ENCODE peak calls at places on chromosomes 5 and 9, in four cellular contexts. P, M, B and W are unnamed samples.

GRCh38 chr5:39223568-39224156 is 4.3 kb upstream of the FYB1 start:
- DNase-seq in M (no peak), P (no peak), B (no peak), W (no peak)

GRCh38 chr9:85872444-85872843 is 68.5 kb upstream of the NAA35 start:
- DNase-seq in P (no peak), M (no peak), B (no peak), W (no peak)

GRCh38 chr5:179008667-179009066 is 13.5 kb upstream of the GRM6 start:
- DNase-seq in M (no peak), P (no peak), B (no peak), W (no peak)

GRCh38 chr5:172800088-172800551 is 29.1 kb upstream of the DUSP1 start:
- DNase-seq in M (no peak), P (no peak), B (no peak), W (no peak)

GRCh38 chr5:142806769-142807377 is 36.7 kb downstream of the ARHGAP26 start:
- DNase-seq in M (no peak), P (peak; percentile 41), B (no peak), W (no peak)

GRCh38 chr5:144206136-144206535 is 35.5 kb downstream of the KCTD16 start:
- DNase-seq in P (no peak), M (no peak), B (no peak), W (no peak)

GRCh38 chr9:130728721-130729120 is 35.1 kb downstream of the EXOSC2 start:
- DNase-seq in M (peak; percentile 54), B (no peak), P (no peak), W (no peak)

GRCh38 chr5:139745800-139746690 is 49.6 kb upstream of the PSD2 start:
- DNase-seq in B (peak; percentile 94), M (peak; percentile 72), P (peak; percentile 85), W (no peak)

GRCh38 chr5:378976-379742 is 57.6 kb downstream of the AHRR start:
- DNase-seq in P (no peak), B (no peak), M (no peak), W (no peak)

GRCh38 chr5:165227515-165227914 is 1722.1 kb downstream of the MAT2B start:
- DNase-seq in B (no peak), M (no peak), P (no peak), W (no peak)

GRCh38 chr5:179405426-179406030 is 60.3 kb upstream of the ADAMTS2 start:
- DNase-seq in B (no peak), M (no peak), P (no peak), W (no peak)

GRCh38 chr9:116844621-116845020 is 157.5 kb downstream of the TRIM32 start:
- DNase-seq in M (no peak), P (no peak), B (no peak), W (no peak)

GRCh38 chr9:3708751-3709150 is 182.9 kb upstream of the RFX3 start:
- DNase-seq in P (no peak), B (no peak), M (no peak), W (no peak)

GRCh38 chr5:163978897-163979296 is 473.5 kb downstream of the MAT2B start:
- DNase-seq in M (no peak), P (no peak), B (no peak), W (no peak)

GRCh38 chr5:153784277-153784676 is 254.4 kb downstream of the FAM114A2 start:
- DNase-seq in P (no peak), B (no peak), M (no peak), W (no peak)

GRCh38 chr9:108002296-108003056 is 512.9 kb upstream of the KLF4 start:
- DNase-seq in B (no peak), M (peak; percentile 4), P (no peak), W (no peak)

GRCh38 chr5:17185776-17186175 is 31.7 kb upstream of the BASP1 start:
- DNase-seq in M (no peak), P (no peak), B (no peak), W (no peak)

GRCh38 chr9:137318976-137319375 is 16.9 kb upstream of the NRARP start:
- DNase-seq in B (peak; percentile 63), P (no peak), M (no peak), W (no peak)

GRCh38 chr5:65611524-65611923 is 12.6 kb downstream of the TRIM23 start:
- DNase-seq in M (no peak), B (no peak), P (peak; percentile 81), W (peak; percentile 22)

GRCh38 chr9:114606068-114606467 is 5.0 kb upstream of the TMEM268 start:
- DNase-seq in M (no peak), P (peak; percentile 46), B (no peak), W (no peak)

GRCh38 chr5:145874765-145875164 is 2.0 kb upstream of the GRXCR2 start:
- DNase-seq in M (no peak), B (no peak), P (no peak), W (no peak)

GRCh38 chr5:69331528-69332445 is 814 bp downstream of the CCDC125 start:
- DNase-seq in P (peak; percentile 86), B (no peak), M (no peak), W (no peak)

GRCh38 chr5:157874861-157875260 is 15.9 kb upstream of the CLINT1 start:
- DNase-seq in M (no peak), B (no peak), P (no peak), W (no peak)

GRCh38 chr5:128225245-128226030 is 141.9 kb downstream of the SLC12A2 start:
- DNase-seq in B (no peak), M (no peak), P (no peak), W (no peak)

GRCh38 chr9:134861586-134862334 is 18.9 kb upstream of the FCN2 start:
- DNase-seq in P (no peak), M (no peak), B (no peak), W (no peak)

GRCh38 chr5:172870261-172870806 is 36.3 kb downstream of the ERGIC1 start:
- DNase-seq in M (no peak), B (no peak), P (no peak), W (no peak)

GRCh38 chr5:89929834-89930233 is 479.7 kb downstream of the CETN3 start:
- DNase-seq in P (no peak), M (no peak), B (no peak), W (no peak)

GRCh38 chr5:154521756-154522155 is 43.7 kb upstream of the HAND1 start:
- DNase-seq in M (no peak), P (no peak), B (no peak), W (no peak)

GRCh38 chr9:72721086-72721485 is 199.7 kb downstream of the TMC1 start:
- DNase-seq in B (no peak), M (no peak), P (no peak), W (no peak)

GRCh38 chr9:68416891-68417570 is 60.6 kb downstream of the PGM5 start:
- DNase-seq in P (no peak), B (peak; percentile 25), M (peak; percentile 6), W (no peak)

GRCh38 chr5:180642181-180643140 is 6.9 kb downstream of the FLT4 start:
- DNase-seq in B (no peak), M (no peak), P (no peak), W (no peak)
- TF ChIP-seq SIN3A in B (no peak), M (no peak), P (no peak), W (no peak)

GRCh38 chr9:105206821-105207699 is 37.4 kb upstream of the SLC44A1 start:
- DNase-seq in M (no peak), P (no peak), B (no peak), W (no peak)
- TF ChIP-seq TCF7L2 in M (no peak), P (no peak), B (no peak), W (no peak)

DNA sequence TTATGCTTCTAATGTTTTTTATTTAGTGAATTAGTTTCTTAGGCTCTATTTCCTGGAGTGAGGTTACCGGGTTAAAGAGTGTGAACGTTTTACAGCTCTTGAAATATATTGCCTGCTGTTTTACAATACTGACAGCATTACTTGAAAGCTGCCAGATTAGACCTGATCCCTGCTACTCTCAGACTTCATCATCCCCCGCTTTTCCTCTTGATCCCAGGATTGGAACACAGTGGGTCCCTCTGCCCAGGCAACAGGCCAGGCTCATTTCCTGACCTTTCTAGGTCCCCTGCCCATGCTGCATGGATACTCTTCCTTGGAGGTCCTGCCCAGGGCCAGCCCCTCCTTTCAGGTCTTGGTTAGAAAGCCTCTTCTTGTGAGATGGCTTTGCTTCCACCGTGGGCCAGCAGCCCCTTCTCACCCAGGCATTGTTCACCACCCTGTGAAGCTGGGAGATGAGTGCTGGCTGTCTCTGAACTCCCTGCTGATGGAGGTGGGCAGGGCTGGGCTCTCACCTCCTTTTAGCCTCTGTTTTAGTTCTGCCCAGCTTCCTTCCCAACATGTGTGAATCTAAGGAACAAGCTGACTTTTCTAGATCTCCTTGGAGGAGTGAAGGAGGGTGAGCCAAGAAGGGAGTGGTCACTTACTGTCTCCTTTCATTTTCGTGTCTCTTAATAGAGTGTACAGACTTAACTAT is 15.5 kb upstream of the FAM120AOS start:
- DNase-seq in P (no peak), M (no peak), B (no peak), W (no peak)
- TF ChIP-seq SIN3A in P (no peak), M (no peak), B (no peak), W (no peak)

DNA sequence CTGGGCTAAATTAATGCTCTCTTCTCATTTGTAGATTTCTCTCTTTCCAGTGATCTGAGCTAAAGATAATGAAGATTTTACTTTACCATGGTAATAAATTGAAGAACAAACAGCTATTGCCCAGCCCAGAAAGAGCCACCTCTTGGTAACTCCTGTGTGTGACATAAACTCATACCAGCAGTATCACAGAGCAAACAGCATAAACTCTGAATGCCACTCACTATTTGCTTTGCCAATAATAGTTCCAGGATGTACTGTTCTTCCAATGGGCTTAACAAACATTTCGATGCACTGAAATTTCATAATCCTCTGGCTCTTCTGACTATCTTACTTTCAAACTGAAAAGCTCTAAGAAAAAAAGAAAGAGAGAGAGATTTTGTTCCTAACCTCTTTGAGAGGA is 69.8 kb upstream of the RASEF start:
- DNase-seq in M (no peak), B (no peak), P (peak; percentile 4), W (no peak)
- TF ChIP-seq TCF7L2 in M (no peak), B (no peak), P (no peak), W (no peak)

GRCh38 chr5:72878854-72879253 is 62.4 kb downstream of the TNPO1 start:
- DNase-seq in P (no peak), M (no peak), B (no peak), W (no peak)
- TF ChIP-seq SIN3A in P (no peak), M (no peak), B (no peak), W (no peak)

DNA sequence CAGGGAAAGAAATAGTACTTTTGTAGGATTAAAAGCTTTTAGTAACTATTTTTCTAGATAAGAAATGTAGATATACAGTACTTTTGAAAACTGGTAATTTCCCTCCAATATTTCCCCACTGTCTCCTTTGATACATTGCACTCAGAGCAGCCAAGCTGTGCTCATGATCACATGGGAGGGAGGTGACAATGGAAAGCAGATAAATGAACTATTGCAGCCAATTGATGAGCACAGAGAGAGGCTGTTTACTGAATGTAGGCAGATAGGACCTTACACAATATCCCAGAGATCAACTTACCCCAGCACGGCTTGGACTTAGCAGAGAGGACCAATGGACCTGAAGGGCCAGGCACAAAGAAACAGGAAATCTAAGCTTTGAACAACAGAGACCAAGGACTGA is 178.0 kb upstream of the NREP start:
- DNase-seq in B (no peak), P (no peak), M (no peak), W (no peak)
- TF ChIP-seq TCF7L2 in B (no peak), P (no peak), M (no peak), W (no peak)

DNA sequence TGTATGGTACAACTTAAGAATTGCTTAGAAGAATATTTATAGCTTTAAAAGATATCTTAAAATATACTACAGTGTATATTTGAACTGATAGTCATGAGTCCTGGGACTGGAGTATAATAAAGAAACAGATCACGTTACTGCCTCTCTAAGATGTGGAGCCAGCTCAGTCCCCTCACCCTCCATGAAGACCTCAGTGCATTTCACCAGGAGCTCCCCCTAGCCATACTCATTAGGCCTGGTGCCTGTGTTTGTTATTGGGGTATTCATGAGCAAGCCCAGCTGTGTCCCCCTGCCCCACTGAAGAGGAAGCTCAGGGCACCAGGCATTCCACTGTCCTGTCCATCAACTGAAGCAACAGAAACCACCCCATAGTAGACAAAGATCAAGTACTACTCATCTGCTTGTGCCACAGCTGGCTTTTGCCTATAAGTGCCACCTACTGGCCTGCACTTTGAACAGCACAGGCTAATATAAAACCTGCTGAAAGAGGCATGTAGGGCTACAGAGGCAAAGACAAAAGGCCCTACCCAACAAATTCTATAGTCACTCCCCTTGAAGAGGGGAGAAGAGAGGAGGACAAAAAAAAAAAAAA is 850.2 kb upstream of the NUDT12 start:
- DNase-seq in P (peak; percentile 20), M (peak; percentile 21), B (no peak), W (peak; percentile 0)
- TF ChIP-seq SIN3A in P (no peak), M (no peak), B (no peak), W (no peak)